ENCODE peak calls at places on chromosomes 7 and 10, in eight cellular contexts. K is left lung, P is activated B cell treated with CpG ODN at 0.5 μM for 24 hours, N is dorsolateral prefrontal cortex, D is heart left ventricle, X is cardiac muscle cell, S is nephron progenitor cell, B is NB4. Z is an unnamed sample.

GRCh38 chr7:97733276-97734206 is 1.7 kb downstream of the TAC1 start:
- DNase-seq in D (peak; percentile 15), X (peak; percentile 36), N (no peak), K (no peak), S (peak; percentile 73), B (no peak), P (no peak), Z (no peak)

GRCh38 chr10:124152139-124152780 is 58.9 kb upstream of the CHST15 start:
- DNase-seq in X (no peak), K (peak; percentile 69), P (no peak), B (no peak), S (no peak), D (no peak), N (no peak), Z (no peak)

GRCh38 chr10:52376665-52377354 is 62.7 kb downstream of the DKK1 start:
- DNase-seq in B (no peak), S (no peak), X (no peak), K (no peak), D (no peak), N (no peak), P (no peak), Z (no peak)

GRCh38 chr10:86688398-86688921 is 20.1 kb downstream of the LDB3 start:
- DNase-seq in K (peak; percentile 54), P (peak; percentile 32), N (no peak), X (peak; percentile 76), B (peak; percentile 84), D (peak; percentile 52), S (peak; percentile 70), Z (no peak)

GRCh38 chr7:157887400-157887799 is 550.6 kb downstream of the DNAJB6 start:
- DNase-seq in N (no peak), K (no peak), D (no peak), P (no peak), B (no peak), X (no peak), S (no peak), Z (no peak)

GRCh38 chr10:52146766-52147165 is 167.3 kb upstream of the DKK1 start:
- DNase-seq in B (no peak), K (no peak), S (no peak), X (no peak), P (no peak), N (no peak), D (no peak), Z (no peak)

GRCh38 chr10:93751832-93752231 is 5.9 kb upstream of the LGI1 start:
- DNase-seq in D (no peak), X (peak; percentile 43), B (peak; percentile 24), S (peak; percentile 44), N (no peak), K (no peak), P (no peak), Z (no peak)

GRCh38 chr7:139231513-139232376 is 708 bp downstream of the UBN2 start:
- DNase-seq in P (peak; percentile 42), N (peak; percentile 35), X (peak; percentile 62), K (peak; percentile 42), D (peak; percentile 21), S (peak; percentile 57), B (peak; percentile 70), Z (no peak)

GRCh38 chr7:80453699-80454340 is 58.0 kb downstream of the GNAT3 start:
- DNase-seq in K (no peak), N (no peak), D (no peak), X (peak; percentile 20), P (no peak), S (no peak), B (peak; percentile 52), Z (no peak)

GRCh38 chr7:158281441-158281840 is 306.2 kb downstream of the PTPRN2 start:
- DNase-seq in N (peak; percentile 13), D (peak; percentile 1), B (no peak), K (no peak), X (no peak), P (no peak), S (no peak), Z (no peak)

GRCh38 chr10:117152668-117153067 is 14.6 kb upstream of the VAX1 start:
- DNase-seq in N (no peak), B (no peak), K (no peak), X (no peak), S (no peak), P (no peak), D (no peak), Z (no peak)

GRCh38 chr7:43764039-43764789 is 5.7 kb downstream of the BLVRA start:
- DNase-seq in N (no peak), B (no peak), K (peak; percentile 83), S (peak; percentile 25), X (peak; percentile 43), D (peak; percentile 39), P (no peak), Z (no peak)

GRCh38 chr10:86648706-86649426 is 5.5 kb upstream of the OPN4 start:
- DNase-seq in N (no peak), S (no peak), X (no peak), K (no peak), B (no peak), P (no peak), D (no peak), Z (peak; percentile 86)

GRCh38 chr7:874036-874749 is 2.2 kb upstream of the GET4 start:
- DNase-seq in B (no peak), P (no peak), S (no peak), D (no peak), N (no peak), K (no peak), X (peak; percentile 56), Z (no peak)

GRCh38 chr7:128932862-128933821 is 4.6 kb upstream of the IRF5 start:
- DNase-seq in B (no peak), X (no peak), N (no peak), S (no peak), P (no peak), K (peak; percentile 70), D (peak; percentile 53), Z (no peak)

GRCh38 chr10:13707156-13707881 is 120.6 kb downstream of the PRPF18 start:
- DNase-seq in B (peak; percentile 58), S (peak; percentile 64), N (no peak), P (peak; percentile 19), K (peak; percentile 78), D (peak; percentile 91), X (peak; percentile 74), Z (no peak)

GRCh38 chr7:2517004-2517403 is 2.6 kb upstream of the LFNG start:
- DNase-seq in D (no peak), K (no peak), B (no peak), S (no peak), N (no peak), X (no peak), P (no peak), Z (no peak)

GRCh38 chr10:129888784-129889616 is 75.1 kb downstream of the EBF3 start:
- DNase-seq in D (peak; percentile 72), B (peak; percentile 70), N (no peak), P (peak; percentile 21), S (peak; percentile 84), X (peak; percentile 70), K (no peak), Z (no peak)

GRCh38 chr10:7945025-7945424 is 109.5 kb upstream of the GATA3 start:
- DNase-seq in K (no peak), B (no peak), N (no peak), X (no peak), S (no peak), D (no peak), P (no peak), Z (no peak)

GRCh38 chr10:79219276-79219957 is 127.9 kb upstream of the PPIF start:
- DNase-seq in D (no peak), N (no peak), P (no peak), S (no peak), X (no peak), K (no peak), B (no peak), Z (no peak)

GRCh38 chr10:6074489-6075301 is 12.5 kb upstream of the IL2RA start:
- DNase-seq in N (no peak), P (no peak), K (no peak), B (peak; percentile 42), X (no peak), S (no peak), D (no peak), Z (no peak)

GRCh38 chr10:15370212-15370740 is 813 bp downstream of the FAM171A1 start:
- DNase-seq in N (no peak), P (no peak), S (no peak), B (no peak), X (peak; percentile 48), K (no peak), D (no peak), Z (no peak)

GRCh38 chr7:100358027-100358856 is at the start of gene PILRB:
- DNase-seq in D (no peak), S (no peak), N (no peak), X (no peak), K (no peak), P (no peak), B (peak; percentile 40), Z (no peak)
- TF ChIP-seq CTCF in D (no peak), S (no peak), N (no peak), X (peak; percentile 7), K (no peak), P (no peak), B (no peak), Z (peak; percentile 26)

DNA sequence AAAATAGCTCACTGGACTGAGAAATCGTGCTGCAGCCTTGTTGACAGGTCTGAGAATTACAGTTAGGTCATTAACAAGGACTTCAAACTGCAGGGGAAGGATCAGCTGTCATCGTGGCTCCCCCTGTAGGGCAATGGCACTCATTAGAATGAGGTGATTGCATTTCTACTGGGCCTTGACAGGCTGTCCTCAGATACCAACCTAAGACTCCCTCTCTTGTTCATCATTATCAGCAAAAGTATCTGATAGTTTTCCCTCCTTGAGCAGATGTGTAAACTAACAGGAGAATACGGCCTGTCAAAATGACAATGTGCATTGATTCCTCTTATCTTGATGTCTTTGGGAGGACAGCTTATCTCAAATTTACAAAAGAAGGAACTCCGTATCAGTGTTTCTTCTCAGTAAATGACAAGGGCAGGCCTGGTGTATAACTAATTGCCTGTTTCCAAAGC is 648.5 kb upstream of the LRRN3 start:
- DNase-seq in X (peak; percentile 89), N (no peak), B (peak; percentile 67), P (no peak), D (no peak), K (no peak), S (peak; percentile 45), Z (no peak)
- TF ChIP-seq CTCF in X (no peak), N (no peak), B (peak; percentile 77), P (no peak), D (no peak), K (no peak), S (peak; percentile 39), Z (peak; percentile 79)

DNA sequence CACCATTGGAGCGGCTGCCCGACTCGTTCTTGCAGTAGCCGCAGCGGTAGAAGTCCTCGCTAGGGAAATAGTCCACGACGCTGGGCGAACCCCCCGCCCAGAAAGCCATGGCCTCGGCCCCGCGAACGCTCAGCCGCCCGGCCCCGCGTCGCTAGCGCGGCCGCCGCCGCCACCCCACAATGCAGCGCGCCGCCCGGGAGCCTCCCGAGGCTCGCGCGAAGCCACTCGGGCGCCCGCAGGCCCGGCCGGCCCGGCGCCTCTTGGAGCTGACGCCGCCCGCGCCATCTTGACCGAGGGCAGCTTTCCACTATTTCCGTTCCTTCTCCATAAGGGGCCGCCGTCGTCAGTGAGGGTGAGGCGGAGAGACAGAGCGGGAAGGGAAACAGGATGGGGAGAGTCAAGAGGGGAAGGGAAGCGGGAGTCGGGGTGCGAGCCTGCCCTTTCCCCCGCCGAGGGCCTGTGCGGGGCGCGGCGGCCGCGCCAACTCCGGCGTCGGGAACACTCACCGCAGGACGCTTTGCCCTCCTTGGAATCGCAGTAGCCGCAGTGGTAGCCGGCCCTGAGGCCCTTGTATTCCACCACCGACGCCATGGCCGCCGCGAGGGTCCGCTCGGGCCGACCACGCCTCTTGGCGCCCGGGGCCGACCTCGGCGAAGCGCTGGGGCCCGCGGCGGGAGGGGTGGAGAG is at the start of gene ATE1:
- DNase-seq in P (peak; percentile 79), K (peak; percentile 91), N (peak; percentile 77), D (peak; percentile 94), S (peak; percentile 89), B (peak; percentile 96), X (peak; percentile 95), Z (peak; percentile 94)
- TF ChIP-seq CTCF in P (no peak), K (no peak), N (no peak), D (peak; percentile 11), S (no peak), B (no peak), X (no peak), Z (peak; percentile 42)

GRCh38 chr7:30164567-30164966 is 29.8 kb downstream of the MTURN start:
- DNase-seq in D (no peak), X (peak; percentile 69), K (no peak), S (peak; percentile 16), B (peak; percentile 84), P (no peak), N (no peak), Z (no peak)
- TF ChIP-seq CTCF in D (peak; percentile 57), X (peak; percentile 62), K (peak; percentile 36), S (peak; percentile 51), B (peak; percentile 71), P (no peak), N (peak; percentile 53), Z (peak; percentile 82)

Z was measured in chondrocyte.